ENCODE peak calls at places on chromosomes 16 and 17, in ten cellular contexts. One of them, this sample, is unnamed.

GRCh38 chr16:74372369-74372768 is 3.7 kb upstream of the NPIPB15 start:
- DNase-seq in fibroblast of the conjunctiva: no peak
- DNase-seq in NCI-H146: no peak
- DNase-seq in fibroblast of mammary gland: no peak
- DNase-seq in stimulated activated CD4-positive, alpha-beta T cell treated with anti-CD3 and anti-CD28 coated beads, Interleukin-2, amount 100 ng/mL, for 24 hours: no peak
- DNase-seq in brain microvascular endothelial cell: no peak
- DNase-seq in G401: no peak
- DNase-seq in DMS153: no peak
- DNase-seq in astrocyte: no peak
- DNase-seq in AG04450: no peak
- DNase-seq in this sample: no peak

GRCh38 chr17:60107526-60108257 is 29.0 kb upstream of the HEATR6 start:
- DNase-seq in fibroblast of the conjunctiva: no peak
- DNase-seq in NCI-H146: no peak
- DNase-seq in fibroblast of mammary gland: peak; percentile 28
- DNase-seq in stimulated activated CD4-positive, alpha-beta T cell treated with anti-CD3 and anti-CD28 coated beads, Interleukin-2, amount 100 ng/mL, for 24 hours: no peak
- DNase-seq in brain microvascular endothelial cell: no peak
- DNase-seq in G401: no peak
- DNase-seq in DMS153: no peak
- DNase-seq in astrocyte: no peak
- DNase-seq in AG04450: no peak
- DNase-seq in this sample: peak; percentile 66

GRCh38 chr17:48575066-48575582 is 3.0 kb downstream of the HOXB4 start:
- DNase-seq in fibroblast of the conjunctiva: no peak
- DNase-seq in NCI-H146: no peak
- DNase-seq in fibroblast of mammary gland: peak; percentile 57
- DNase-seq in stimulated activated CD4-positive, alpha-beta T cell treated with anti-CD3 and anti-CD28 coated beads, Interleukin-2, amount 100 ng/mL, for 24 hours: no peak
- DNase-seq in brain microvascular endothelial cell: no peak
- DNase-seq in G401: no peak
- DNase-seq in DMS153: peak; percentile 90
- DNase-seq in astrocyte: peak; percentile 83
- DNase-seq in AG04450: no peak
- DNase-seq in this sample: peak; percentile 85

GRCh38 chr16:5415123-5415522 is 317.5 kb upstream of the EEF2KMT start:
- DNase-seq in fibroblast of the conjunctiva: no peak
- DNase-seq in NCI-H146: no peak
- DNase-seq in fibroblast of mammary gland: no peak
- DNase-seq in stimulated activated CD4-positive, alpha-beta T cell treated with anti-CD3 and anti-CD28 coated beads, Interleukin-2, amount 100 ng/mL, for 24 hours: no peak
- DNase-seq in brain microvascular endothelial cell: no peak
- DNase-seq in G401: no peak
- DNase-seq in DMS153: no peak
- DNase-seq in astrocyte: no peak
- DNase-seq in AG04450: no peak
- DNase-seq in this sample: no peak

GRCh38 chr16:18966791-18967190 is 16.9 kb upstream of the TMC7 start:
- DNase-seq in fibroblast of the conjunctiva: no peak
- DNase-seq in NCI-H146: no peak
- DNase-seq in fibroblast of mammary gland: no peak
- DNase-seq in stimulated activated CD4-positive, alpha-beta T cell treated with anti-CD3 and anti-CD28 coated beads, Interleukin-2, amount 100 ng/mL, for 24 hours: no peak
- DNase-seq in brain microvascular endothelial cell: no peak
- DNase-seq in G401: no peak
- DNase-seq in DMS153: no peak
- DNase-seq in astrocyte: no peak
- DNase-seq in AG04450: no peak
- DNase-seq in this sample: no peak

GRCh38 chr17:76709077-76709950 is 1.5 kb downstream of the MXRA7 start:
- DNase-seq in fibroblast of the conjunctiva: peak; percentile 74
- DNase-seq in NCI-H146: peak; percentile 18
- DNase-seq in fibroblast of mammary gland: peak; percentile 98
- DNase-seq in stimulated activated CD4-positive, alpha-beta T cell treated with anti-CD3 and anti-CD28 coated beads, Interleukin-2, amount 100 ng/mL, for 24 hours: no peak
- DNase-seq in brain microvascular endothelial cell: peak; percentile 97
- DNase-seq in G401: peak; percentile 70
- DNase-seq in DMS153: no peak
- DNase-seq in astrocyte: peak; percentile 99
- DNase-seq in AG04450: peak; percentile 95
- DNase-seq in this sample: peak; percentile 99

GRCh38 chr17:4748687-4749086 is 9.0 kb upstream of the CXCL16 start:
- DNase-seq in fibroblast of the conjunctiva: no peak
- DNase-seq in NCI-H146: no peak
- DNase-seq in fibroblast of mammary gland: no peak
- DNase-seq in stimulated activated CD4-positive, alpha-beta T cell treated with anti-CD3 and anti-CD28 coated beads, Interleukin-2, amount 100 ng/mL, for 24 hours: no peak
- DNase-seq in brain microvascular endothelial cell: no peak
- DNase-seq in G401: no peak
- DNase-seq in DMS153: no peak
- DNase-seq in astrocyte: no peak
- DNase-seq in AG04450: no peak
- DNase-seq in this sample: no peak

GRCh38 chr17:66230918-66231543 is 1.8 kb upstream of the APOH start:
- DNase-seq in fibroblast of the conjunctiva: no peak
- DNase-seq in NCI-H146: no peak
- DNase-seq in fibroblast of mammary gland: no peak
- DNase-seq in stimulated activated CD4-positive, alpha-beta T cell treated with anti-CD3 and anti-CD28 coated beads, Interleukin-2, amount 100 ng/mL, for 24 hours: no peak
- DNase-seq in brain microvascular endothelial cell: no peak
- DNase-seq in G401: no peak
- DNase-seq in DMS153: no peak
- DNase-seq in astrocyte: no peak
- DNase-seq in AG04450: no peak
- DNase-seq in this sample: peak; percentile 31

GRCh38 chr16:85360323-85361277 is 248.3 kb upstream of the CIBAR2 start:
- DNase-seq in fibroblast of the conjunctiva: no peak
- DNase-seq in NCI-H146: peak; percentile 92
- DNase-seq in fibroblast of mammary gland: no peak
- DNase-seq in stimulated activated CD4-positive, alpha-beta T cell treated with anti-CD3 and anti-CD28 coated beads, Interleukin-2, amount 100 ng/mL, for 24 hours: no peak
- DNase-seq in brain microvascular endothelial cell: no peak
- DNase-seq in G401: no peak
- DNase-seq in DMS153: peak; percentile 95
- DNase-seq in astrocyte: no peak
- DNase-seq in AG04450: no peak
- DNase-seq in this sample: no peak

GRCh38 chr16:86901483-86901882 is 323.1 kb downstream of the FOXL1 start:
- DNase-seq in fibroblast of the conjunctiva: no peak
- DNase-seq in NCI-H146: no peak
- DNase-seq in fibroblast of mammary gland: peak; percentile 49
- DNase-seq in stimulated activated CD4-positive, alpha-beta T cell treated with anti-CD3 and anti-CD28 coated beads, Interleukin-2, amount 100 ng/mL, for 24 hours: no peak
- DNase-seq in brain microvascular endothelial cell: peak; percentile 69
- DNase-seq in G401: no peak
- DNase-seq in DMS153: no peak
- DNase-seq in astrocyte: peak; percentile 67
- DNase-seq in AG04450: no peak
- DNase-seq in this sample: no peak

GRCh38 chr17:54426287-54426886 is 474.3 kb upstream of the TOM1L1 start:
- DNase-seq in fibroblast of the conjunctiva: no peak
- DNase-seq in NCI-H146: no peak
- DNase-seq in fibroblast of mammary gland: peak; percentile 5
- DNase-seq in stimulated activated CD4-positive, alpha-beta T cell treated with anti-CD3 and anti-CD28 coated beads, Interleukin-2, amount 100 ng/mL, for 24 hours: no peak
- DNase-seq in brain microvascular endothelial cell: no peak
- DNase-seq in G401: no peak
- DNase-seq in DMS153: no peak
- DNase-seq in astrocyte: no peak
- DNase-seq in AG04450: no peak
- DNase-seq in this sample: no peak

This sample was measured in AG10803.